ENCODE peak calls at places on chromosomes 6 and 20, in four cellular contexts. One of them, this sample, is unnamed.

GRCh38 chr6:45971287-45971686 is 44.4 kb downstream of the CLIC5 start:
- DNase-seq in K562: no peak
- DNase-seq in GM12878: no peak
- DNase-seq in HepG2: no peak
- DNase-seq in this sample: no peak

GRCh38 chr6:122833229-122833556 is 44.1 kb downstream of the SMPDL3A start:
- DNase-seq in HepG2: no peak
- DNase-seq in K562: no peak
- DNase-seq in GM12878: no peak
- DNase-seq in this sample: no peak

GRCh38 chr6:109714611-109715010 is 23.5 kb downstream of the FIG4 start:
- DNase-seq in K562: no peak
- DNase-seq in GM12878: no peak
- DNase-seq in HepG2: no peak
- DNase-seq in this sample: no peak

GRCh38 chr6:1365701-1366100 is 23.7 kb upstream of the FOXF2 start:
- DNase-seq in K562: no peak
- DNase-seq in HepG2: no peak
- DNase-seq in GM12878: no peak
- DNase-seq in this sample: no peak

GRCh38 chr20:63290677-63291472 is 2.1 kb upstream of the COL20A1 start:
- DNase-seq in HepG2: peak
- DNase-seq in GM12878: no peak
- DNase-seq in K562: peak
- DNase-seq in this sample: peak

GRCh38 chr6:10463040-10463439 is 48.2 kb upstream of the TFAP2A start:
- DNase-seq in GM12878: no peak
- DNase-seq in HepG2: no peak
- DNase-seq in K562: no peak
- DNase-seq in this sample: no peak

GRCh38 chr20:20261159-20261558 is 106.7 kb upstream of the INSM1 start:
- DNase-seq in HepG2: no peak
- DNase-seq in GM12878: no peak
- DNase-seq in K562: no peak
- DNase-seq in this sample: no peak

GRCh38 chr20:17137692-17138091 is 89.1 kb upstream of the PCSK2 start:
- DNase-seq in K562: no peak
- DNase-seq in GM12878: no peak
- DNase-seq in HepG2: no peak
- DNase-seq in this sample: no peak

GRCh38 chr6:169800116-169800667 is 48.8 kb downstream of the ERMARD start:
- DNase-seq in GM12878: no peak
- DNase-seq in K562: no peak
- DNase-seq in HepG2: peak
- DNase-seq in this sample: no peak

GRCh38 chr20:29298759-29299613 is 1958.5 kb upstream of the DEFB115 start:
- DNase-seq in GM12878: no peak
- DNase-seq in K562: no peak
- DNase-seq in HepG2: no peak
- DNase-seq in this sample: no peak

GRCh38 chr20:5353624-5354496 is 37.1 kb upstream of the PROKR2 start:
- DNase-seq in HepG2: no peak
- DNase-seq in K562: no peak
- DNase-seq in GM12878: no peak
- DNase-seq in this sample: no peak

GRCh38 chr6:31737315-31738047 is 1.2 kb upstream of the CLIC1 start:
- DNase-seq in K562: no peak
- DNase-seq in GM12878: no peak
- DNase-seq in HepG2: peak
- DNase-seq in this sample: no peak

GRCh38 chr20:11483697-11484096 is 434.0 kb upstream of the BTBD3 start:
- DNase-seq in K562: no peak
- DNase-seq in GM12878: no peak
- DNase-seq in HepG2: no peak
- DNase-seq in this sample: no peak

GRCh38 chr6:43510827-43511163 is 649 bp upstream of the LRRC73 start:
- DNase-seq in K562: no peak
- DNase-seq in GM12878: no peak
- DNase-seq in HepG2: no peak
- DNase-seq in this sample: no peak

GRCh38 chr20:38104283-38104682 is 60.8 kb downstream of the TGM2 start:
- DNase-seq in GM12878: no peak
- DNase-seq in K562: no peak
- DNase-seq in HepG2: no peak
- DNase-seq in this sample: no peak

GRCh38 chr6:164185342-164185920 is 770.9 kb downstream of the QKI start:
- DNase-seq in HepG2: no peak
- DNase-seq in GM12878: no peak
- DNase-seq in K562: no peak
- DNase-seq in this sample: no peak

GRCh38 chr20:62356948-62357667 is 10.0 kb downstream of the LAMA5 start:
- DNase-seq in HepG2: no peak
- DNase-seq in GM12878: no peak
- DNase-seq in K562: peak
- DNase-seq in this sample: no peak

GRCh38 chr6:166621114-166621540 is 5.9 kb downstream of the RPS6KA2 start:
- DNase-seq in K562: no peak
- DNase-seq in HepG2: no peak
- DNase-seq in GM12878: no peak
- DNase-seq in this sample: no peak

GRCh38 chr6:155014715-155015300 is 19.7 kb downstream of the TIAM2 start:
- DNase-seq in GM12878: no peak
- DNase-seq in K562: no peak
- DNase-seq in HepG2: no peak
- DNase-seq in this sample: no peak

GRCh38 chr20:24782801-24783630 is 166.1 kb upstream of the CST7 start:
- DNase-seq in HepG2: peak
- DNase-seq in GM12878: no peak
- DNase-seq in K562: no peak
- DNase-seq in this sample: no peak

GRCh38 chr20:50516180-50516934 is 6.2 kb downstream of the PTPN1 start:
- DNase-seq in K562: no peak
- DNase-seq in HepG2: no peak
- DNase-seq in GM12878: peak
- DNase-seq in this sample: no peak

GRCh38 chr20:62776692-62777527 is 19.4 kb upstream of the MRGBP start:
- DNase-seq in GM12878: peak
- DNase-seq in K562: peak
- DNase-seq in HepG2: peak
- DNase-seq in this sample: peak

GRCh38 chr6:11592289-11592906 is 54.8 kb downstream of the TMEM170B start:
- DNase-seq in GM12878: no peak
- DNase-seq in K562: no peak
- DNase-seq in HepG2: no peak
- DNase-seq in this sample: no peak

GRCh38 chr6:137233561-137234504 is 14.6 kb upstream of the IFNGR1 start:
- DNase-seq in GM12878: no peak
- DNase-seq in HepG2: peak
- DNase-seq in K562: no peak
- DNase-seq in this sample: no peak

GRCh38 chr6:16758163-16758975 is 2.9 kb downstream of the ATXN1 start:
- DNase-seq in HepG2: peak
- DNase-seq in GM12878: no peak
- DNase-seq in K562: peak
- DNase-seq in this sample: no peak

GRCh38 chr6:30006170-30007131 is 54.6 kb upstream of the POLR1H start:
- DNase-seq in K562: no peak
- DNase-seq in HepG2: no peak
- DNase-seq in GM12878: no peak
- DNase-seq in this sample: no peak

GRCh38 chr20:36932476-36933426 is 18.8 kb downstream of the SAMHD1 start:
- DNase-seq in HepG2: peak
- DNase-seq in GM12878: no peak
- DNase-seq in K562: no peak
- DNase-seq in this sample: no peak

GRCh38 chr20:9262653-9263194 is 193.8 kb downstream of the PLCB4 start:
- DNase-seq in HepG2: no peak
- DNase-seq in K562: no peak
- DNase-seq in GM12878: no peak
- DNase-seq in this sample: no peak

GRCh38 chr6:137923866-137924616 is 57.0 kb downstream of the TNFAIP3 start:
- DNase-seq in HepG2: no peak
- DNase-seq in GM12878: no peak
- DNase-seq in K562: no peak
- DNase-seq in this sample: no peak

GRCh38 chr6:19602614-19603013 is 234.6 kb upstream of the ID4 start:
- DNase-seq in K562: no peak
- DNase-seq in HepG2: no peak
- DNase-seq in GM12878: no peak
- DNase-seq in this sample: no peak

GRCh38 chr20:49580818-49581174 is 12.9 kb upstream of the PTGIS start:
- DNase-seq in K562: no peak
- DNase-seq in HepG2: no peak
- DNase-seq in GM12878: no peak
- DNase-seq in this sample: no peak

GRCh38 chr6:46985943-46986342 is 56.2 kb downstream of the ADGRF1 start:
- DNase-seq in HepG2: no peak
- DNase-seq in GM12878: no peak
- DNase-seq in K562: no peak
- DNase-seq in this sample: no peak

GRCh38 chr6:153613719-153614455 is 425.2 kb upstream of the OPRM1 start:
- DNase-seq in GM12878: no peak
- DNase-seq in K562: no peak
- DNase-seq in HepG2: no peak
- DNase-seq in this sample: no peak

GRCh38 chr6:153618371-153619328 is 420.4 kb upstream of the OPRM1 start:
- DNase-seq in HepG2: no peak
- DNase-seq in K562: no peak
- DNase-seq in GM12878: no peak
- DNase-seq in this sample: no peak

GRCh38 chr6:153616506-153616905 is 422.5 kb upstream of the OPRM1 start:
- DNase-seq in GM12878: no peak
- DNase-seq in HepG2: no peak
- DNase-seq in K562: no peak
- DNase-seq in this sample: no peak
- TF ChIP-seq FOXK2 in GM12878: no peak
- TF ChIP-seq FOXK2 in HepG2: no peak
- TF ChIP-seq FOXK2 in K562: no peak
- TF ChIP-seq FOXK2 in this sample: no peak

DNA sequence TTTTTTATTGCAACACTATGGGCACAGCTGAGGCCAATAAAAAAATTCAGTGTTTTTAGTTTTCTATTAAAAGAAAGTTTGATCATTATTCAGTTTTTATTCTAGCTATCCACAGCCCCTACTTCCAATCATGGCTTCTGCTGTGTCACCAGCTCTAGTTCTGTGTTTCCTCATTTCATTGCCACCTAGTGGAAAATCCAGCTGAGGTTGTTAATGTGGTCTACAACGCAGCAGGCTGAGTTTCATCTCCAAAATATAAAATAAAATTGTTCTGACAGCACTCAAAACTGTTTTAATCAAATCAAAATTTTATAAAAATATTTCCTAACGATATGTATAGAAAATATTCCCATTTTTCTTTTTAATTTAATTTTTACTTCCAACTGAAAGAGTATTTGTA is 13.6 kb downstream of the COL9A1 start:
- DNase-seq in GM12878: no peak
- DNase-seq in HepG2: peak
- DNase-seq in K562: no peak
- DNase-seq in this sample: peak
- TF ChIP-seq TARDBP in GM12878: no peak
- TF ChIP-seq TARDBP in HepG2: no peak
- TF ChIP-seq TARDBP in K562: no peak
- TF ChIP-seq TARDBP in this sample: no peak

GRCh38 chr6:108157972-108158441 is 7.8 kb upstream of the NR2E1 start:
- DNase-seq in K562: no peak
- DNase-seq in GM12878: no peak
- DNase-seq in HepG2: no peak
- DNase-seq in this sample: no peak
- TF ChIP-seq FOXK2 in K562: no peak
- TF ChIP-seq FOXK2 in GM12878: no peak
- TF ChIP-seq FOXK2 in HepG2: no peak
- TF ChIP-seq FOXK2 in this sample: no peak

GRCh38 chr6:15423286-15423957 is 177.6 kb downstream of the JARID2 start:
- DNase-seq in K562: no peak
- DNase-seq in GM12878: no peak
- DNase-seq in HepG2: no peak
- DNase-seq in this sample: no peak

GRCh38 chr6:15419493-15419892 is 173.6 kb downstream of the JARID2 start:
- DNase-seq in GM12878: no peak
- DNase-seq in HepG2: no peak
- DNase-seq in K562: no peak
- DNase-seq in this sample: no peak

GRCh38 chr6:15420959-15421438 is 175.1 kb downstream of the JARID2 start:
- DNase-seq in GM12878: no peak
- DNase-seq in HepG2: no peak
- DNase-seq in K562: no peak
- DNase-seq in this sample: no peak

GRCh38 chr6:15425947-15426346 is 180.1 kb downstream of the JARID2 start:
- DNase-seq in GM12878: no peak
- DNase-seq in HepG2: no peak
- DNase-seq in K562: no peak
- DNase-seq in this sample: no peak

DNA sequence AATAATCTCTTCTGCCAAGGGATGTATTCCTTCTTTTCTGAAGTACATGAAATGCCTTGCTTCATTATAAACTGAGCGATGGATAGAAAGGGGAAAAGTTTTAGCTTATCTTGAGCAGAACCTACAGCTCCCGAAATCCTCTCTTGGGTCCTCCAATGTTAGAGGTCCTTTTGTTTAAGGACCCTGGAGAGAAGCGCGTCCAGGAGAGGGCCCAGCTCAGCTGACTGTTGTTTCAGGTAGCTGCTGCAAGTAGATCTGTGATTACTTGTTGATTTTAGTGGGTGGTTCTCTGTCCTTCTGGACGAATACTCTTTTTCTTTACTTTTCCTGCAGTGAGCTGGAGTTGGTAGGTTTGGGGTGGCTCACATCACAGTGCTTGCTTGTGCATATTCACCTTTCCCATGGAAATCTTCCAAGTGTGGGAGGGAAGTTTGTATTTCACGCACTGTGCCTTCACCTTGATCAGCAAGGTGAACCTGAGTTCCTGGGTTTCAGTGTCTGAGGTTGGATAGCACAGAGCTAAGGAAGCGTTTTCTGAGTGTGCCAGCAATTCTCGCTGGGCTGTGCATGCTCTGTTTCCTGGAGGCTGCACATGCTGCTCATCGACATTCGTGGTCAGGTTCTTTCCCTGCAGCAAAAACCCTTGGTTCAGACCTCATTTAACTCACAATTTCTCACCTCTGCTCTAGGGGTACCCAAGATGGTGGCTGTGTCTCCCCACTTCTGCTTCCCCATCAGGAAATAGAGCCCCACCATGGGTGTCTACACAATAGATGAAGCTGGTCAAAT is 176.3 kb downstream of the JARID2 start:
- DNase-seq in K562: no peak
- DNase-seq in GM12878: no peak
- DNase-seq in HepG2: no peak
- DNase-seq in this sample: no peak
- TF ChIP-seq TARDBP in K562: no peak
- TF ChIP-seq TARDBP in GM12878: no peak
- TF ChIP-seq TARDBP in HepG2: no peak
- TF ChIP-seq TARDBP in this sample: no peak

GRCh38 chr20:43915209-43916072 is 789 bp downstream of the TOX2 start:
- DNase-seq in K562: no peak
- DNase-seq in GM12878: no peak
- DNase-seq in HepG2: no peak
- DNase-seq in this sample: no peak
- TF ChIP-seq FOXK2 in K562: no peak
- TF ChIP-seq FOXK2 in GM12878: no peak
- TF ChIP-seq FOXK2 in HepG2: no peak
- TF ChIP-seq FOXK2 in this sample: no peak

GRCh38 chr6:37700266-37700973 is 2.7 kb upstream of the MDGA1 start:
- DNase-seq in K562: no peak
- DNase-seq in HepG2: peak
- DNase-seq in GM12878: no peak
- DNase-seq in this sample: no peak
- TF ChIP-seq TARDBP in K562: no peak
- TF ChIP-seq TARDBP in HepG2: no peak
- TF ChIP-seq TARDBP in GM12878: no peak
- TF ChIP-seq TARDBP in this sample: no peak